ENCODE peak calls at places on chromosomes 11 and 22, in ten cellular contexts. E, M, G, W, R, A, T, D, B and X are unnamed samples.

GRCh38 chr22:41781508-41781906 is 19.0 kb upstream of the CCDC134 start:
- DNase-seq in E (no peak), W (no peak), A (no peak), G (no peak), D (no peak), M (no peak), B (no peak), T (no peak), R (no peak), X (no peak)

GRCh38 chr11:117559698-117560097 is 232.0 kb downstream of the CEP164 start:
- DNase-seq in R (no peak), B (no peak), E (no peak), G (no peak), T (no peak), W (no peak), A (no peak), M (no peak), D (no peak), X (no peak)

GRCh38 chr22:22327723-22328122 is 83.1 kb downstream of the VPREB1 start:
- DNase-seq in R (no peak), B (no peak), A (no peak), T (no peak), D (no peak), W (no peak), E (no peak), M (no peak), G (no peak), X (no peak)

GRCh38 chr11:64356498-64357411 is 2.2 kb upstream of the RPS6KA4 start:
- DNase-seq in B (peak), E (no peak), R (no peak), T (peak), G (no peak), W (peak), M (no peak), D (no peak), A (no peak), X (no peak)

GRCh38 chr22:32050678-32051515 is 7.8 kb downstream of the SLC5A1 start:
- DNase-seq in B (peak), A (no peak), G (peak), M (peak), W (peak), E (peak), T (no peak), R (peak), D (peak), X (peak)

GRCh38 chr11:20443596-20443995 is 56.1 kb downstream of the PRMT3 start:
- DNase-seq in G (no peak), D (peak), R (no peak), E (no peak), A (no peak), T (no peak), B (peak), M (no peak), W (no peak), X (no peak)

GRCh38 chr11:35811783-35812182 is 132.1 kb upstream of the LDLRAD3 start:
- DNase-seq in A (no peak), R (no peak), D (no peak), M (no peak), E (no peak), W (no peak), B (no peak), G (no peak), T (no peak), X (no peak)

GRCh38 chr11:44633641-44634040 is 68.2 kb downstream of the CD82 start:
- DNase-seq in R (no peak), W (no peak), E (no peak), G (no peak), A (no peak), D (no peak), T (no peak), B (no peak), M (no peak), X (no peak)

GRCh38 chr11:77111946-77112345 is 9.3 kb downstream of the OMP start:
- DNase-seq in G (no peak), R (no peak), M (no peak), E (no peak), D (no peak), W (no peak), T (no peak), A (no peak), B (no peak), X (no peak)

GRCh38 chr11:210122-210802 is 2.8 kb downstream of the RIC8A start:
- DNase-seq in W (peak), R (no peak), G (no peak), M (no peak), T (peak), B (no peak), E (peak), A (no peak), D (peak), X (no peak)

GRCh38 chr11:117818036-117818858 is 6.3 kb downstream of the FXYD2 start:
- DNase-seq in G (no peak), W (peak), M (no peak), B (no peak), E (no peak), R (no peak), D (peak), A (no peak), T (no peak), X (peak)

GRCh38 chr11:64500176-64501013 is 90.6 kb upstream of the SLC22A12 start:
- DNase-seq in R (no peak), G (no peak), E (no peak), T (no peak), W (no peak), M (no peak), D (no peak), B (peak), A (no peak), X (no peak)

GRCh38 chr11:94924074-94925031 is 49.0 kb downstream of the CWC15 start:
- DNase-seq in M (no peak), R (peak), W (no peak), E (peak), T (no peak), G (no peak), A (no peak), D (no peak), B (no peak), X (no peak)

GRCh38 chr22:35930933-35931332 is 97.7 kb downstream of the RBFOX2 start:
- DNase-seq in E (peak), T (no peak), R (peak), A (no peak), W (no peak), B (peak), G (no peak), D (peak), M (no peak), X (peak)

GRCh38 chr22:44755418-44755817 is 3.0 kb downstream of the ARHGAP8 start:
- DNase-seq in W (peak), D (no peak), A (no peak), B (no peak), E (no peak), M (no peak), G (no peak), T (no peak), R (peak), X (no peak)

GRCh38 chr11:26028294-26028954 is 303.5 kb upstream of the ANO3 start:
- DNase-seq in W (no peak), A (no peak), G (no peak), E (peak), T (no peak), D (peak), R (no peak), M (no peak), B (no peak), X (no peak)

GRCh38 chr11:86576946-86577624 is 95.3 kb downstream of the ME3 start:
- DNase-seq in A (no peak), B (no peak), G (no peak), R (no peak), E (no peak), T (no peak), D (no peak), W (no peak), M (no peak), X (no peak)

GRCh38 chr11:108496643-108497256 is 1.4 kb downstream of the POGLUT3 start:
- DNase-seq in D (no peak), B (no peak), M (no peak), R (no peak), A (no peak), G (no peak), T (no peak), W (no peak), E (peak), X (no peak)

GRCh38 chr11:17653606-17654005 is 65.8 kb upstream of the MYOD1 start:
- DNase-seq in R (no peak), T (no peak), W (no peak), D (no peak), A (no peak), E (no peak), G (no peak), M (no peak), B (no peak), X (no peak)

DNA sequence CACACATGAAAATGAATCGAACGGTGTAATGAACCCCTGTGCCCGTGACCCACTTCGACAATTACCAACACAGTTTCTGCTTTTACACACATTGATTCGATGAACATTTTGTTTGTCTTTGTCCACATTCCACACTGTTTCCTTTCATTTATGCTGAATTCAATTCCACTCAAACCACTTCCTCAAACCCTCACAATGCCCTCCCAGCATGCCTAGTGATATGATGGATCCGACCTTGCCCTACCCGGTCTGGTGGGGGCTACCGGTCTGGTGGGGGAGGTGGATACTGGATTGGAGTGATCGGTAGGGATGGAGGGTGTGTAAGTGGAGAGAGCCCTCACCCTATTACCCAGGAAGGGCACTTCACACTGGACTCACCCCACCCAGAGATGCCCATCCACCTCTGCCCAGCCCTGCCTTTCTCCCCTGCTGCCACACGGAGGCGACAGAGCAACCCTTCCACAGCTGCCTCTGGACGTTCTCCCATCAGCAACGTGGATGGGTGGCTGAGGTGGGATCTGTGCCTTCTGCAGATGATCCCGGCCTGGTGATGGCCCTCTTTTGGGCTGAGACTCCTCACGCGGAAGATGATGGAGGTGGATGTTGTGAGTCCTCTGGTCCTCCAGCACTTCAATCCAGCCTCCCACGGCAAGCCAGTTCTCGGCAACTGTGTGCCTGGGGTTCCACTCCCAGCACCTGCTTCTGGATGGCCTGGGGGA is 33.0 kb upstream of the P2RY2 start:
- DNase-seq in W (peak), A (peak), G (no peak), M (peak), E (peak), B (peak), D (peak), T (no peak), R (peak), X (no peak)
- H3K4me3 ChIP-seq in W (no peak), A (no peak), G (no peak), M (no peak), E (no peak), B (peak), D (no peak), T (no peak), R (no peak), X (peak)

GRCh38 chr11:124835918-124836317 is 29.3 kb upstream of the ROBO3 start:
- DNase-seq in A (no peak), R (no peak), G (no peak), M (no peak), T (no peak), B (no peak), W (peak), E (no peak), D (no peak), X (no peak)
- H3K4me3 ChIP-seq in A (no peak), R (no peak), G (no peak), M (peak), T (no peak), B (no peak), W (peak), E (peak), D (no peak), X (no peak)

DNA sequence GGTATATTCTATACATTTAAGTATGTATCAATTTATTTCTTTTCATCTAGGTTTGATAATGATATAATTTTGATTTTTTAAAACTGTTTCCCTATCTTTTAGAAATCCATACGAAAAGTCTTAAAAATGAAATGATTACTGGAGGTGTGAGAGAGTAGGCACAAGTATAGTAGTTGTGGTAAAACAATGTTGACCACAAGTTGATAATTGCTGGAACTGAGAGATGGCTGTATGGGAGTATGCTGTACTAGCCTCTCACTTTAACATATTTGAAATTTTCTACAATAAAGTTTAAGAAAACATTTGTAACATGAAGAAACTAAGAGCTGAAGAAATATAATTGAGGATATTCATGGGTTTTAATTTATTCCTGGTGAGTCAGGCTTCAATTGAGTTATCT is 30.0 kb downstream of the FSHB start:
- DNase-seq in M (no peak), E (no peak), R (no peak), B (no peak), G (no peak), D (no peak), A (no peak), W (no peak), T (no peak), X (no peak)
- H3K4me3 ChIP-seq in M (no peak), E (no peak), R (no peak), B (no peak), G (no peak), D (no peak), A (no peak), W (no peak), T (no peak), X (no peak)

GRCh38 chr11:47449541-47449940 is 605 bp upstream of the RAPSN start:
- DNase-seq in W (no peak), E (no peak), T (no peak), R (no peak), B (no peak), A (peak), D (no peak), G (no peak), M (peak), X (no peak)
- H3K4me3 ChIP-seq in W (no peak), E (no peak), T (no peak), R (no peak), B (no peak), A (no peak), D (no peak), G (no peak), M (peak), X (no peak)

DNA sequence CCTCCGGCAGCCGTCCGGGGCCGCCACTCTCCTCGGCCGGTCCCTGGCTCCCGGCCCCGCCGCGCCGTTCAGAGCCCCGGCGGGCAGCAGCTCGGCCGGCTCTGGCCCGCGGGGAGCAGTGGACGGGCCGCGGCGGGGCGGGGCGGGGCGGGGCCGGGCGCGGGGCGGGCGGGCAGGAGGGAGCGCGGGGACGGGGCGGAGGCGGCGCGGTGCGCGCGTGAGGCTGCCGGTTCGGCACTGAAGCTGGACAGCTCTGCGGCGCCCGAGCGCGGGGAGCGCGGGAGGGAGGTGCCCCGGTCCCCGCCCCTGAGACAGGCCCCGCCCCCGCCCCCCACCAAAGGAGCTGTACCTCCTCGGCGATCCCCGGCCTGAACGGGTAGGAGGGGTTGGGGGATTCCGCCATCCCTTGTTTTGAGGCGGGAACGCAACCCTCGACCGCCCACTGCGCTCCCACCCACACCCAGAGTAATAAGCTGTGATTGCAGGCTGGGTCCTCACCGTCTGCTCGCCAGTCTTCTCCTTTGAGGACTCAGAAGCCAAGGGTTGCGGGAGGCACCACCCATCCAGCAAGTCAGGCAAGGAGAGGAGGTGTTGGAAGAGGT is at the start of gene DRD2:
- DNase-seq in T (no peak), R (no peak), G (no peak), M (no peak), A (no peak), W (no peak), D (peak), E (no peak), B (no peak), X (no peak)
- H3K4me3 ChIP-seq in T (peak), R (no peak), G (peak), M (no peak), A (no peak), W (no peak), D (peak), E (no peak), B (no peak), X (no peak)